ENCODE peak calls at places on chromosomes 13 and 19, in six cellular contexts. N is bronchial epithelial cell; I is amygdala; J is stimulated activated CD8-positive, alpha-beta memory T cell treated with anti-CD3 and anti-CD28 coated beads, Interleukin-7, amount 100 ng/mL, for 48 hours; G is stomach; V is NB4. B is an unnamed sample.

GRCh38 chr13:43879323-43880181 is at the start of the genes CCDC122 and LACC1:
- DNase-seq in V (peak), J (peak), N (peak), I (peak), G (peak), B (peak)

GRCh38 chr13:109139346-109139745 is 509.9 kb downstream of the MYO16 start:
- DNase-seq in G (no peak), N (no peak), I (no peak), J (no peak), V (no peak), B (no peak)

GRCh38 chr19:13044160-13044853 is 49.0 kb downstream of the NFIX start:
- DNase-seq in J (peak), N (peak), I (no peak), G (no peak), V (no peak), B (no peak)

GRCh38 chr19:48905664-48906063 is 5.6 kb downstream of the NUCB1 start:
- DNase-seq in G (no peak), J (no peak), I (no peak), N (no peak), V (no peak), B (no peak)

GRCh38 chr19:10353793-10354391 is 14.5 kb upstream of the ICAM3 start:
- DNase-seq in J (peak), V (peak), N (no peak), G (no peak), I (no peak), B (no peak)

GRCh38 chr19:14155371-14155770 is 19.0 kb upstream of the ASF1B start:
- DNase-seq in J (no peak), I (no peak), V (no peak), G (no peak), N (no peak), B (no peak)

GRCh38 chr19:5024282-5024681 is 55.4 kb downstream of the KDM4B start:
- DNase-seq in V (no peak), J (no peak), I (no peak), N (no peak), G (no peak), B (no peak)

GRCh38 chr13:71499235-71499634 is 367.8 kb downstream of the DACH1 start:
- DNase-seq in J (no peak), G (no peak), N (no peak), V (no peak), I (no peak), B (no peak)

GRCh38 chr13:98570929-98571372 is 6.0 kb downstream of the STK24 start:
- DNase-seq in J (no peak), V (peak), N (peak), I (no peak), G (peak), B (peak)